ENCODE peak calls at places on chromosomes 13 and 19, in ten cellular contexts. L, H, C, S, W, Q, X, N, T and M are unnamed samples.

GRCh38 chr13:102729560-102730275 is 34.9 kb upstream of the METTL21C start:
- DNase-seq in L (peak), H (no peak), C (no peak), S (no peak), W (peak), Q (peak), X (no peak), N (no peak), T (peak), M (no peak)

GRCh38 chr13:110559429-110559943 is 2.0 kb downstream of the RAB20 start:
- DNase-seq in L (no peak), H (no peak), C (no peak), S (no peak), W (no peak), Q (peak), X (peak), N (peak), T (no peak), M (no peak)

GRCh38 chr19:1945899-1946298 is 4.9 kb downstream of the CSNK1G2 start:
- DNase-seq in L (peak), H (no peak), C (no peak), S (no peak), W (no peak), Q (peak), X (peak), N (peak), T (no peak), M (no peak)

GRCh38 chr19:33905937-33906577 is 109.4 kb downstream of the KCTD15 start:
- DNase-seq in L (no peak), H (peak), C (no peak), S (no peak), W (peak), Q (peak), X (peak), N (peak), T (no peak), M (peak)

GRCh38 chr19:13037161-13037560 is 41.9 kb downstream of the NFIX start:
- DNase-seq in L (peak), H (no peak), C (no peak), S (no peak), W (peak), Q (peak), X (no peak), N (peak), T (peak), M (no peak)

GRCh38 chr13:41059896-41060722 is 1.2 kb upstream of the WBP4 start:
- DNase-seq in L (peak), H (peak), C (peak), S (peak), W (peak), Q (peak), X (peak), N (peak), T (peak), M (peak)

GRCh38 chr19:5953680-5954213 is 24.2 kb downstream of the RANBP3 start:
- DNase-seq in L (no peak), H (no peak), C (no peak), S (peak), W (peak), Q (no peak), X (no peak), N (peak), T (no peak), M (peak)

GRCh38 chr13:40152145-40152544 is 496.7 kb downstream of the COG6 start:
- DNase-seq in L (peak), H (no peak), C (no peak), S (no peak), W (no peak), Q (peak), X (no peak), N (peak), T (peak), M (peak)

GRCh38 chr19:18940791-18941627 is at the start of gene HOMER3:
- DNase-seq in L (peak), H (peak), C (peak), S (peak), W (peak), Q (peak), X (peak), N (peak), T (no peak), M (peak)

GRCh38 chr19:32324631-32325215 is 20.7 kb upstream of the ZNF507 start:
- DNase-seq in L (no peak), H (no peak), C (no peak), S (no peak), W (no peak), Q (peak), X (no peak), N (no peak), T (no peak), M (no peak)

GRCh38 chr13:106390360-106390759 is 145.1 kb downstream of the EFNB2 start:
- DNase-seq in L (no peak), H (no peak), C (no peak), S (no peak), W (no peak), Q (no peak), X (no peak), N (no peak), T (no peak), M (no peak)

GRCh38 chr13:31904941-31905824 is 126.4 kb upstream of the FRY start:
- DNase-seq in L (no peak), H (no peak), C (no peak), S (no peak), W (no peak), Q (no peak), X (no peak), N (no peak), T (no peak), M (no peak)

GRCh38 chr13:41500501-41500900 is 43.2 kb downstream of the RGCC start:
- DNase-seq in L (no peak), H (peak), C (no peak), S (no peak), W (peak), Q (no peak), X (no peak), N (peak), T (no peak), M (peak)

GRCh38 chr13:37657134-37657533 is 58.6 kb upstream of the POSTN start:
- DNase-seq in L (no peak), H (no peak), C (no peak), S (no peak), W (no peak), Q (peak), X (no peak), N (peak), T (peak), M (no peak)

GRCh38 chr19:623974-624373 is 9.4 kb downstream of the POLRMT start:
- DNase-seq in L (peak), H (no peak), C (no peak), S (no peak), W (no peak), Q (peak), X (no peak), N (peak), T (peak), M (no peak)